ENCODE peak calls at places on chromosome 2, in five cellular contexts. V is effector memory CD4-positive, alpha-beta T cell; C is A549; H is vagina; N is breast epithelium. T is an unnamed sample.

GRCh38 chr2:25309402-25309801 is 32.3 kb downstream of the DNMT3A start:
- DNase-seq in C (peak), N (no peak), V (no peak), H (no peak), T (peak)

GRCh38 chr2:208222351-208222750 is 32.5 kb downstream of the IDH1 start:
- DNase-seq in N (no peak), H (no peak), C (no peak), V (no peak), T (no peak)

GRCh38 chr2:18704224-18704623 is 114.9 kb upstream of the NT5C1B start:
- DNase-seq in H (no peak), V (no peak), N (no peak), C (no peak), T (no peak)

GRCh38 chr2:236174608-236175001 is 6.4 kb upstream of the GBX2 start:
- DNase-seq in V (no peak), C (no peak), H (no peak), N (no peak), T (no peak)

GRCh38 chr2:46329803-46330775 is 32.9 kb downstream of the EPAS1 start:
- DNase-seq in H (no peak), C (peak), V (no peak), N (no peak), T (no peak)

GRCh38 chr2:202118168-202118567 is 45.1 kb downstream of the KIAA2012 start:
- DNase-seq in N (no peak), V (no peak), C (no peak), H (no peak), T (no peak)

GRCh38 chr2:26034597-26035067 is 748 bp downstream of the RAB10 start:
- DNase-seq in V (no peak), C (no peak), N (no peak), H (no peak), T (no peak)

GRCh38 chr2:72924353-72925240 is 7.3 kb downstream of the EMX1 start:
- DNase-seq in N (peak), V (no peak), H (no peak), C (no peak), T (no peak)

GRCh38 chr2:202032841-202033316 is 776 bp upstream of the FZD7 start:
- DNase-seq in C (peak), N (peak), H (no peak), V (peak), T (peak)

GRCh38 chr2:226797289-226797988 is 2.2 kb downstream of the IRS1 start:
- DNase-seq in C (no peak), H (peak), N (peak), V (no peak), T (no peak)

GRCh38 chr2:129849559-129850160 is 129.8 kb upstream of the RAB6C start:
- DNase-seq in V (no peak), H (no peak), N (no peak), C (peak), T (no peak)

GRCh38 chr2:71578665-71579371 is 125.5 kb downstream of the DYSF start:
- DNase-seq in H (no peak), N (no peak), C (no peak), V (no peak), T (peak)

GRCh38 chr2:188145885-188146284 is 145.8 kb upstream of the GULP1 start:
- DNase-seq in H (no peak), V (no peak), N (no peak), C (no peak), T (no peak)

GRCh38 chr2:9001229-9001628 is 2.3 kb downstream of the MBOAT2 start:
- DNase-seq in C (peak), H (no peak), N (no peak), V (no peak), T (no peak)

GRCh38 chr2:108910541-108911396 is 78.3 kb downstream of the EDAR start:
- DNase-seq in H (peak), V (no peak), C (no peak), N (no peak), T (no peak)

GRCh38 chr2:231856959-231857358 is 69.2 kb downstream of the NPPC start:
- DNase-seq in N (no peak), V (no peak), H (no peak), C (no peak), T (no peak)

GRCh38 chr2:168907940-168908662 is 7.0 kb downstream of the G6PC2 start:
- DNase-seq in N (no peak), C (no peak), V (no peak), H (no peak), T (no peak)

GRCh38 chr2:173027181-173028128 is 48.2 kb upstream of the MAP3K20 start:
- DNase-seq in N (peak), V (peak), C (peak), H (no peak), T (peak)

GRCh38 chr2:37230581-37230980 is 815 bp downstream of the CEBPZ start:
- DNase-seq in H (no peak), N (no peak), V (no peak), C (peak), T (no peak)

GRCh38 chr2:162071016-162071415 is 3.0 kb downstream of the DPP4 start:
- DNase-seq in C (no peak), V (no peak), H (no peak), N (no peak), T (no peak)

GRCh38 chr2:191758420-191759199 is 80.7 kb downstream of the NABP1 start:
- DNase-seq in H (no peak), N (no peak), V (peak), C (peak), T (peak)

GRCh38 chr2:72940786-72941185 is 23.5 kb downstream of the EMX1 start:
- DNase-seq in C (no peak), H (no peak), N (no peak), V (no peak), T (no peak)

DNA sequence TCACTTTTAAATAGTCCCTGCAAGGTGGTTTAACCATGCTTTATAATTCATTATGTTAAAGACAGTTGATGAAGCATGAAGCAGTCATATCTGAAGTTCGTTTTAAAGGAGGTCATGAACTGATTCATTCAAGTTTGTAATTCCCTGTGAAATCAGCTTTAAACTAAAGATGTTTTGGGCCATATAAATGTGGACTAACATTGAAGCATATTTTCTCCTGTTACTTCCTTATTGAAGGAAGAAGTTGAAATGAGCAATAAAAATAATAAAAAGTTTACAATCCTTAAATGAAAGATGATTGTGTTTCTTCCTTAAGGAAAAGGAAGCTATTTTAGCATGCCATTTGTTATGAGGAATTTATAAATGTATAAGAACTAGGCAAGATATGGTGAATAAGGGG is 446.1 kb downstream of the XIRP2 start:
- DNase-seq in V (no peak), N (no peak), H (no peak), C (no peak), T (no peak)
- H3K27ac ChIP-seq in V (no peak), N (no peak), H (no peak), C (no peak), T (no peak)

DNA sequence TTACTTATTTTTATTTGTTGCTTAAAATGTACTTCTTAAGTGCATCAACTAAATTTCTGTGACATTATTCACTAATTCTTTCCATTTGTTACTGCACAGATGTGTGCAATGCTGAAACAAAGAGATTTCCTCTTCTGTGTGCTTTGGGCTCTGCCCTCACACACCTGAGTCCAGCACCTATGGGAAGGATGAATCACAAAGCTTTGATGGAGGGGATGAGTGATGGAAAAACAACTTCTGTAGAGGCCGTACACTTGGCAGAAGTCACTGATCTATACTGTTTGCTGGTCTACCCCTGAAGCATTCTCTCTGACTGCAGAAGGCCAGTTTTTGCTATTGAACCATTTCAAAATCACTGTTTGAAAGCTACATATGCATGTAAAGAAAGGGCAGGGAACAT is 178.4 kb downstream of the ZEB2 start:
- DNase-seq in H (no peak), V (no peak), C (no peak), N (no peak), T (no peak)
- H3K27ac ChIP-seq in H (no peak), V (no peak), C (no peak), N (no peak), T (no peak)

GRCh38 chr2:220078439-220078838 is 451.0 kb downstream of the SLC4A3 start:
- DNase-seq in N (no peak), H (no peak), C (no peak), V (no peak), T (no peak)
- H3K27ac ChIP-seq in N (peak), H (peak), C (no peak), V (no peak), T (no peak)

DNA sequence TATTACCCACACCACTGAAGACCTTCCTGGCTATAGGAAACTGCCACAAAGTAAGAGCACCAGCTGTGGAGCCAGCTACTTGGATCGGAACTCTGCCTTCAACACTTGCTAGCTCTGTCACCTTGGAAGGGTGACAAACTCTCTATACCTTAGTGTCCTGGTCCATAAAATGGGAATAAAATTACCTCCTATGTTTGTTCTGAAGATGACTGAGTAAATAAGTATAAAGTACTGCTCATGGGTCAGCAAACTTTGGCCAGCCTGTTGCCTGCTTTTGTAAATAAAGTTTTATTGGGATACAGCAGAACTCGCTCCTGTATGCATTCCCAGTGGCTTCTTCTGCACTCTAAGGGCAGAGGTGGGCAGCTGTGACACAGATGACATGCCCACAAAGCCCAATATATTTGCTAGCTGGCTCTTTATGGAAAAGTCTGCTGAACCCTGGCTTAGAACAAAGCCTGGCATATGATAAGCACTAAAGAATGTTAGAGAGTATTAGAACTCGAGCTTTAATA is 451.3 kb downstream of the TMEM182 start:
- DNase-seq in H (no peak), V (no peak), N (no peak), C (no peak), T (no peak)
- H3K27ac ChIP-seq in H (no peak), V (no peak), N (no peak), C (no peak), T (no peak)

GRCh38 chr2:95062247-95062646 is 36.7 kb downstream of the MAL start:
- DNase-seq in C (no peak), V (no peak), H (peak), N (no peak), T (no peak)

GRCh38 chr2:95060446-95061118 is 35.1 kb downstream of the MAL start:
- DNase-seq in H (no peak), N (peak), C (no peak), V (no peak), T (no peak)

GRCh38 chr2:95062716-95063400 is 37.4 kb downstream of the MAL start:
- DNase-seq in C (no peak), N (no peak), V (no peak), H (peak), T (no peak)

GRCh38 chr2:95061119-95061512 is 35.6 kb downstream of the MAL start:
- DNase-seq in H (no peak), C (no peak), N (no peak), V (no peak), T (no peak)

DNA sequence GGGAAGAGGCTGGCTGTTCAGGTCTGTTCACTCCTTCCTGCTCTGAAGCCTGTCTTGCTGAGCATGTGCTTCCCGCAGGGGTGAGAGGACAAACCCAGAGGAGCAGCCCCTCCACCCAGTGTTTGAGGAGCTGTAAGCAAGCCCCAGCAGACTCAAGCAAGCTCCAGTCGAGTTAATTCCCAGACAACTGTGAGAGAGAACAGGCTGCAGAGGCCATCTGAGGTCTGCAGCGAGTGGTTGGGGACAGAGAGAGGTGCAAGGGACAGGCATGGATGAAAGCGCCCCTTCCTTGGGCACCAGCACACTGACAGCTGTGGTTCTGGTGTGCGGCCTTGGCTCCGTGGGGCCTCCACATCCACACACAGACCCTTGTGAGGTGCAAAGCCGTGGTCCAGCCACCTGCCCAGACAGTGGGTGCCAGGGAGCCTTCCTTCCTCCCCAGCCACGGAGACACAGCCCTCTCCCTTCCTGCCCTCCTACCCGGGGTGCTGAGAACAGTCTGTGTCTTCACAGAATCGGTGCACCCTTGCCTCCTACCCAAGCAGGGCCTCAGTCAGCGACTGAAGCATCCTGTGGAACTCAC is 36.2 kb downstream of the MAL start:
- DNase-seq in V (no peak), N (no peak), C (no peak), H (peak), T (no peak)
- H3K27ac ChIP-seq in V (no peak), N (no peak), C (no peak), H (no peak), T (peak)

GRCh38 chr2:150924862-150925261 is 336.8 kb downstream of the RBM43 start:
- DNase-seq in N (no peak), C (no peak), V (no peak), H (no peak), T (no peak)
- H3K27ac ChIP-seq in N (no peak), C (no peak), V (no peak), H (no peak), T (no peak)

T was measured in substantia nigra.